ENCODE peak calls at places on chromosomes 6 and 20, in nine cellular contexts. One of them, this sample, is unnamed. For H3K36me3 and H3K27me3, the result is how much of the 10 kb centered on the place peaks cover.

GRCh38 chr20:24742436-24742835 is 206.6 kb upstream of the CST7 start:
- DNase-seq in K562: no peak
- DNase-seq in pancreas: no peak
- DNase-seq in psoas muscle: no peak
- DNase-seq in adrenal gland: no peak
- DNase-seq in brain microvascular endothelial cell: no peak
- DNase-seq in fibroblast of lung: no peak
- DNase-seq in adipocyte: no peak
- DNase-seq in upper lobe of right lung: no peak
- DNase-seq in this sample: no peak

GRCh38 chr20:24235224-24235735 is 234.1 kb upstream of the SYNDIG1 start:
- DNase-seq in brain microvascular endothelial cell: no peak
- DNase-seq in fibroblast of lung: no peak
- DNase-seq in upper lobe of right lung: no peak
- DNase-seq in K562: no peak
- DNase-seq in pancreas: no peak
- DNase-seq in adipocyte: no peak
- DNase-seq in adrenal gland: no peak
- DNase-seq in psoas muscle: no peak
- DNase-seq in this sample: no peak

GRCh38 chr6:142945071-142945445 is at the start of gene HIVEP2:
- DNase-seq in upper lobe of right lung: peak
- DNase-seq in adipocyte: peak
- DNase-seq in fibroblast of lung: peak
- DNase-seq in brain microvascular endothelial cell: peak
- DNase-seq in adrenal gland: peak
- DNase-seq in K562: peak
- DNase-seq in psoas muscle: peak
- DNase-seq in pancreas: peak
- DNase-seq in this sample: peak

GRCh38 chr6:169589699-169590257 is 112.1 kb downstream of the WDR27 start:
- DNase-seq in pancreas: no peak
- DNase-seq in adrenal gland: no peak
- DNase-seq in K562: no peak
- DNase-seq in adipocyte: no peak
- DNase-seq in fibroblast of lung: no peak
- DNase-seq in psoas muscle: no peak
- DNase-seq in brain microvascular endothelial cell: no peak
- DNase-seq in upper lobe of right lung: no peak
- DNase-seq in this sample: no peak

GRCh38 chr20:48797275-48797825 is 30.4 kb downstream of the PREX1 start:
- DNase-seq in fibroblast of lung: no peak
- DNase-seq in psoas muscle: peak
- DNase-seq in adipocyte: no peak
- DNase-seq in brain microvascular endothelial cell: no peak
- DNase-seq in pancreas: no peak
- DNase-seq in K562: no peak
- DNase-seq in adrenal gland: peak
- DNase-seq in upper lobe of right lung: peak
- DNase-seq in this sample: no peak

GRCh38 chr6:11828185-11828897 is 49.7 kb upstream of the ADTRP start:
- DNase-seq in upper lobe of right lung: no peak
- DNase-seq in adipocyte: no peak
- DNase-seq in pancreas: no peak
- DNase-seq in psoas muscle: no peak
- DNase-seq in adrenal gland: no peak
- DNase-seq in K562: no peak
- DNase-seq in brain microvascular endothelial cell: no peak
- DNase-seq in fibroblast of lung: peak
- DNase-seq in this sample: no peak

GRCh38 chr20:49586967-49587587 is 19.1 kb upstream of the PTGIS start:
- DNase-seq in adipocyte: peak
- DNase-seq in upper lobe of right lung: no peak
- DNase-seq in K562: no peak
- DNase-seq in fibroblast of lung: peak
- DNase-seq in psoas muscle: no peak
- DNase-seq in adrenal gland: no peak
- DNase-seq in brain microvascular endothelial cell: peak
- DNase-seq in pancreas: no peak
- DNase-seq in this sample: no peak

GRCh38 chr6:142534484-142534883 is 232.7 kb downstream of the ADGRG6 start:
- DNase-seq in fibroblast of lung: no peak
- DNase-seq in upper lobe of right lung: no peak
- DNase-seq in adipocyte: no peak
- DNase-seq in adrenal gland: no peak
- DNase-seq in K562: no peak
- DNase-seq in brain microvascular endothelial cell: no peak
- DNase-seq in psoas muscle: no peak
- DNase-seq in pancreas: no peak
- DNase-seq in this sample: no peak

GRCh38 chr6:21615504-21615903 is 22.0 kb downstream of the SOX4 start:
- DNase-seq in fibroblast of lung: peak
- DNase-seq in K562: no peak
- DNase-seq in adrenal gland: no peak
- DNase-seq in psoas muscle: no peak
- DNase-seq in adipocyte: peak
- DNase-seq in brain microvascular endothelial cell: no peak
- DNase-seq in pancreas: no peak
- DNase-seq in upper lobe of right lung: no peak
- DNase-seq in this sample: no peak

GRCh38 chr20:60749804-60750602 is 502.1 kb upstream of the CDH4 start:
- DNase-seq in adipocyte: no peak
- DNase-seq in brain microvascular endothelial cell: no peak
- DNase-seq in K562: peak
- DNase-seq in upper lobe of right lung: no peak
- DNase-seq in adrenal gland: no peak
- DNase-seq in fibroblast of lung: no peak
- DNase-seq in psoas muscle: no peak
- DNase-seq in pancreas: no peak
- DNase-seq in this sample: peak

GRCh38 chr6:81696505-81696904 is 56.0 kb downstream of the TENT5A start:
- DNase-seq in fibroblast of lung: peak
- DNase-seq in upper lobe of right lung: no peak
- DNase-seq in psoas muscle: no peak
- DNase-seq in adipocyte: no peak
- DNase-seq in adrenal gland: no peak
- DNase-seq in K562: no peak
- DNase-seq in brain microvascular endothelial cell: no peak
- DNase-seq in pancreas: no peak
- DNase-seq in this sample: peak

GRCh38 chr6:15853259-15853658 is 190.4 kb upstream of the DTNBP1 start:
- DNase-seq in brain microvascular endothelial cell: no peak
- DNase-seq in psoas muscle: no peak
- DNase-seq in upper lobe of right lung: no peak
- DNase-seq in pancreas: no peak
- DNase-seq in adrenal gland: no peak
- DNase-seq in fibroblast of lung: no peak
- DNase-seq in K562: no peak
- DNase-seq in adipocyte: no peak
- DNase-seq in this sample: no peak

GRCh38 chr6:127904160-127904559 is 3.3 kb upstream of the THEMIS start:
- DNase-seq in adrenal gland: no peak
- DNase-seq in psoas muscle: no peak
- DNase-seq in pancreas: no peak
- DNase-seq in adipocyte: no peak
- DNase-seq in fibroblast of lung: no peak
- DNase-seq in brain microvascular endothelial cell: no peak
- DNase-seq in upper lobe of right lung: no peak
- DNase-seq in K562: no peak
- DNase-seq in this sample: no peak

GRCh38 chr6:53878808-53879207 is 84.0 kb downstream of the LRRC1 start:
- DNase-seq in adipocyte: no peak
- DNase-seq in K562: no peak
- DNase-seq in psoas muscle: no peak
- DNase-seq in upper lobe of right lung: no peak
- DNase-seq in fibroblast of lung: no peak
- DNase-seq in brain microvascular endothelial cell: no peak
- DNase-seq in pancreas: no peak
- DNase-seq in adrenal gland: no peak
- DNase-seq in this sample: no peak

GRCh38 chr20:2379511-2380229 is 1.0 kb upstream of the TGM6 start:
- DNase-seq in psoas muscle: no peak
- DNase-seq in K562: no peak
- DNase-seq in brain microvascular endothelial cell: no peak
- DNase-seq in adrenal gland: no peak
- DNase-seq in fibroblast of lung: no peak
- DNase-seq in adipocyte: no peak
- DNase-seq in pancreas: no peak
- DNase-seq in upper lobe of right lung: no peak
- DNase-seq in this sample: no peak

GRCh38 chr6:6518627-6519026 is 69.9 kb upstream of the LY86 start:
- DNase-seq in pancreas: no peak
- DNase-seq in adrenal gland: no peak
- DNase-seq in psoas muscle: no peak
- DNase-seq in brain microvascular endothelial cell: no peak
- DNase-seq in K562: no peak
- DNase-seq in upper lobe of right lung: no peak
- DNase-seq in adipocyte: no peak
- DNase-seq in fibroblast of lung: no peak
- DNase-seq in this sample: no peak

GRCh38 chr20:51540585-51540984 is 1.9 kb downstream of the NFATC2 start:
- DNase-seq in fibroblast of lung: no peak
- DNase-seq in adipocyte: no peak
- DNase-seq in adrenal gland: no peak
- DNase-seq in K562: no peak
- DNase-seq in pancreas: no peak
- DNase-seq in psoas muscle: no peak
- DNase-seq in brain microvascular endothelial cell: no peak
- DNase-seq in upper lobe of right lung: no peak
- DNase-seq in this sample: no peak

GRCh38 chr20:51534764-51535386 is 7.6 kb downstream of the NFATC2 start:
- DNase-seq in pancreas: no peak
- DNase-seq in brain microvascular endothelial cell: no peak
- DNase-seq in K562: no peak
- DNase-seq in psoas muscle: no peak
- DNase-seq in upper lobe of right lung: no peak
- DNase-seq in adipocyte: no peak
- DNase-seq in fibroblast of lung: no peak
- DNase-seq in adrenal gland: no peak
- DNase-seq in this sample: no peak

GRCh38 chr20:51532577-51533191 is 9.8 kb downstream of the NFATC2 start:
- DNase-seq in adipocyte: no peak
- DNase-seq in pancreas: no peak
- DNase-seq in psoas muscle: peak
- DNase-seq in adrenal gland: peak
- DNase-seq in brain microvascular endothelial cell: no peak
- DNase-seq in K562: no peak
- DNase-seq in upper lobe of right lung: no peak
- DNase-seq in fibroblast of lung: peak
- DNase-seq in this sample: no peak

GRCh38 chr20:51533291-51534172 is 9.0 kb downstream of the NFATC2 start:
- DNase-seq in brain microvascular endothelial cell: peak
- DNase-seq in adrenal gland: no peak
- DNase-seq in K562: no peak
- DNase-seq in pancreas: no peak
- DNase-seq in fibroblast of lung: no peak
- DNase-seq in adipocyte: peak
- DNase-seq in psoas muscle: no peak
- DNase-seq in upper lobe of right lung: no peak
- DNase-seq in this sample: peak

GRCh38 chr20:51536116-51537069 is 6.1 kb downstream of the NFATC2 start:
- DNase-seq in adrenal gland: no peak
- DNase-seq in psoas muscle: no peak
- DNase-seq in K562: no peak
- DNase-seq in brain microvascular endothelial cell: no peak
- DNase-seq in fibroblast of lung: no peak
- DNase-seq in upper lobe of right lung: no peak
- DNase-seq in pancreas: no peak
- DNase-seq in adipocyte: no peak
- DNase-seq in this sample: no peak
- H3K4me3 ChIP-seq in adrenal gland: no peak
- H3K4me3 ChIP-seq in psoas muscle: no peak
- H3K4me3 ChIP-seq in K562: no peak
- H3K4me3 ChIP-seq in brain microvascular endothelial cell: no peak
- H3K4me3 ChIP-seq in fibroblast of lung: no peak
- H3K4me3 ChIP-seq in upper lobe of right lung: no peak
- H3K4me3 ChIP-seq in pancreas: no peak
- H3K4me3 ChIP-seq in adipocyte: no peak
- H3K4me3 ChIP-seq in this sample: no peak

GRCh38 chr6:14455442-14455841 is 337.9 kb downstream of the CD83 start:
- DNase-seq in adrenal gland: no peak
- DNase-seq in upper lobe of right lung: no peak
- DNase-seq in brain microvascular endothelial cell: no peak
- DNase-seq in K562: no peak
- DNase-seq in adipocyte: no peak
- DNase-seq in fibroblast of lung: no peak
- DNase-seq in pancreas: no peak
- DNase-seq in psoas muscle: no peak
- DNase-seq in this sample: no peak
- H3K36me3 ChIP-seq in adrenal gland: under half
- H3K36me3 ChIP-seq in upper lobe of right lung: under half
- H3K36me3 ChIP-seq in brain microvascular endothelial cell: under half
- H3K36me3 ChIP-seq in K562: under half
- H3K36me3 ChIP-seq in adipocyte: under half
- H3K36me3 ChIP-seq in fibroblast of lung: under half
- H3K36me3 ChIP-seq in pancreas: under half
- H3K36me3 ChIP-seq in psoas muscle: under half
- H3K36me3 ChIP-seq in this sample: under half

DNA sequence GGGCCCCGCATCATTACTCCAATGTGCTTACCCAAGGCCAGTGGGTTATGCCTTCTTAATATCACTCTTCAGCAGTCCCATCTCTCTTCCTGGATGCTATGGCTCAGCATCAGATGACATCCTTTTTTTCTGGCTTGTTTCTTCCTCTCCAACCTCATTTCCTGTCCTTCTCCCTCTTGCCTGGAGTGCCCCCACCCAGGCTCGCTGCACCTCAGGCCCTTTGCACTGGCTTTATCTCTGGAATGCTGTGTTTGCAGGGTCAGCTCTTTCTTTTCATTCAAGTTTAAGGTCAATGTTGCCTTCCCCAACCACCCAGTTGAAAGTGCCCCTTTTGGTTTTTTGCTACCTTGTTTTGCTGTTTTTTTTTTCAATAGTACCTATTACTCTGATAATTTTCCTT is 36.7 kb downstream of the CD40 start:
- DNase-seq in psoas muscle: no peak
- DNase-seq in brain microvascular endothelial cell: no peak
- DNase-seq in adipocyte: no peak
- DNase-seq in adrenal gland: no peak
- DNase-seq in fibroblast of lung: no peak
- DNase-seq in K562: no peak
- DNase-seq in pancreas: no peak
- DNase-seq in upper lobe of right lung: no peak
- DNase-seq in this sample: no peak
- H3K27me3 ChIP-seq in psoas muscle: under half
- H3K27me3 ChIP-seq in brain microvascular endothelial cell: under half
- H3K27me3 ChIP-seq in adipocyte: half or more
- H3K27me3 ChIP-seq in adrenal gland: under half
- H3K27me3 ChIP-seq in fibroblast of lung: under half
- H3K27me3 ChIP-seq in K562: under half
- H3K27me3 ChIP-seq in pancreas: under half
- H3K27me3 ChIP-seq in upper lobe of right lung: under half
- H3K27me3 ChIP-seq in this sample: under half

GRCh38 chr20:22653641-22654040 is 69.3 kb upstream of the FOXA2 start:
- DNase-seq in pancreas: no peak
- DNase-seq in brain microvascular endothelial cell: no peak
- DNase-seq in fibroblast of lung: no peak
- DNase-seq in K562: no peak
- DNase-seq in adrenal gland: no peak
- DNase-seq in psoas muscle: no peak
- DNase-seq in adipocyte: no peak
- DNase-seq in upper lobe of right lung: no peak
- DNase-seq in this sample: no peak

GRCh38 chr20:22654243-22654642 is 69.9 kb upstream of the FOXA2 start:
- DNase-seq in K562: no peak
- DNase-seq in adipocyte: no peak
- DNase-seq in psoas muscle: no peak
- DNase-seq in brain microvascular endothelial cell: no peak
- DNase-seq in adrenal gland: no peak
- DNase-seq in fibroblast of lung: no peak
- DNase-seq in pancreas: no peak
- DNase-seq in upper lobe of right lung: no peak
- DNase-seq in this sample: no peak

GRCh38 chr20:22652685-22653568 is 68.6 kb upstream of the FOXA2 start:
- DNase-seq in upper lobe of right lung: no peak
- DNase-seq in pancreas: no peak
- DNase-seq in fibroblast of lung: no peak
- DNase-seq in K562: peak
- DNase-seq in psoas muscle: no peak
- DNase-seq in adipocyte: no peak
- DNase-seq in brain microvascular endothelial cell: no peak
- DNase-seq in adrenal gland: no peak
- DNase-seq in this sample: no peak
- H3K4me3 ChIP-seq in upper lobe of right lung: no peak
- H3K4me3 ChIP-seq in pancreas: no peak
- H3K4me3 ChIP-seq in fibroblast of lung: no peak
- H3K4me3 ChIP-seq in K562: no peak
- H3K4me3 ChIP-seq in psoas muscle: no peak
- H3K4me3 ChIP-seq in adipocyte: no peak
- H3K4me3 ChIP-seq in brain microvascular endothelial cell: no peak
- H3K4me3 ChIP-seq in adrenal gland: no peak
- H3K4me3 ChIP-seq in this sample: no peak

This sample was measured in Caco-2.